ENCODE peak calls at places on chromosomes 13 and 19, in seven cellular contexts. One of them, this sample, is unnamed.

GRCh38 chr13:110187501-110188161 is 119.3 kb downstream of the COL4A1 start:
- DNase-seq in Peyer's patch: no peak
- DNase-seq in T-cell: no peak
- DNase-seq in germinal center: no peak
- DNase-seq in RKO: peak; percentile 57
- DNase-seq in type B pancreatic cell: no peak
- DNase-seq in stimulated activated CD4-positive, alpha-beta T cell treated with anti-CD3 and anti-CD28 coated beads, Interleukin-1b, Interleukin-23, amount 100 ng/mL, for 4 hours: no peak
- DNase-seq in this sample: no peak

GRCh38 chr13:107205318-107206112 is 637.6 kb upstream of the ARGLU1 start:
- DNase-seq in Peyer's patch: peak; percentile 70
- DNase-seq in T-cell: peak; percentile 3
- DNase-seq in germinal center: peak; percentile 55
- DNase-seq in RKO: peak; percentile 72
- DNase-seq in type B pancreatic cell: peak; percentile 81
- DNase-seq in stimulated activated CD4-positive, alpha-beta T cell treated with anti-CD3 and anti-CD28 coated beads, Interleukin-1b, Interleukin-23, amount 100 ng/mL, for 4 hours: peak; percentile 44
- DNase-seq in this sample: no peak

GRCh38 chr13:76512676-76513277 is 373.4 kb downstream of the KCTD12 start:
- DNase-seq in Peyer's patch: no peak
- DNase-seq in T-cell: no peak
- DNase-seq in germinal center: no peak
- DNase-seq in RKO: no peak
- DNase-seq in type B pancreatic cell: no peak
- DNase-seq in stimulated activated CD4-positive, alpha-beta T cell treated with anti-CD3 and anti-CD28 coated beads, Interleukin-1b, Interleukin-23, amount 100 ng/mL, for 4 hours: no peak
- DNase-seq in this sample: no peak

GRCh38 chr13:21060063-21060826 is 1.1 kb downstream of the LATS2 start:
- DNase-seq in Peyer's patch: no peak
- DNase-seq in T-cell: no peak
- DNase-seq in germinal center: no peak
- DNase-seq in RKO: peak; percentile 57
- DNase-seq in type B pancreatic cell: peak; percentile 75
- DNase-seq in stimulated activated CD4-positive, alpha-beta T cell treated with anti-CD3 and anti-CD28 coated beads, Interleukin-1b, Interleukin-23, amount 100 ng/mL, for 4 hours: no peak
- DNase-seq in this sample: no peak

GRCh38 chr19:12994701-12995595 is at the start of gene NFIX:
- DNase-seq in Peyer's patch: peak; percentile 81
- DNase-seq in T-cell: no peak
- DNase-seq in germinal center: peak; percentile 64
- DNase-seq in RKO: peak; percentile 49
- DNase-seq in type B pancreatic cell: no peak
- DNase-seq in stimulated activated CD4-positive, alpha-beta T cell treated with anti-CD3 and anti-CD28 coated beads, Interleukin-1b, Interleukin-23, amount 100 ng/mL, for 4 hours: peak; percentile 62
- DNase-seq in this sample: no peak

GRCh38 chr19:48556163-48556562 is 4.2 kb downstream of the SULT2B1 start:
- DNase-seq in Peyer's patch: peak; percentile 79
- DNase-seq in T-cell: no peak
- DNase-seq in germinal center: no peak
- DNase-seq in RKO: peak; percentile 49
- DNase-seq in type B pancreatic cell: no peak
- DNase-seq in stimulated activated CD4-positive, alpha-beta T cell treated with anti-CD3 and anti-CD28 coated beads, Interleukin-1b, Interleukin-23, amount 100 ng/mL, for 4 hours: no peak
- DNase-seq in this sample: no peak

GRCh38 chr19:41691268-41691970 is 3.3 kb upstream of the CEACAM7 start:
- DNase-seq in Peyer's patch: peak; percentile 52
- DNase-seq in T-cell: no peak
- DNase-seq in germinal center: peak; percentile 35
- DNase-seq in RKO: no peak
- DNase-seq in type B pancreatic cell: no peak
- DNase-seq in stimulated activated CD4-positive, alpha-beta T cell treated with anti-CD3 and anti-CD28 coated beads, Interleukin-1b, Interleukin-23, amount 100 ng/mL, for 4 hours: no peak
- DNase-seq in this sample: no peak

GRCh38 chr19:51576850-51577249 is 5.8 kb downstream of the ZNF175 start:
- DNase-seq in Peyer's patch: no peak
- DNase-seq in T-cell: no peak
- DNase-seq in germinal center: no peak
- DNase-seq in RKO: no peak
- DNase-seq in type B pancreatic cell: no peak
- DNase-seq in stimulated activated CD4-positive, alpha-beta T cell treated with anti-CD3 and anti-CD28 coated beads, Interleukin-1b, Interleukin-23, amount 100 ng/mL, for 4 hours: no peak
- DNase-seq in this sample: no peak

GRCh38 chr19:57506163-57506562 is 6.4 kb downstream of the ZNF773 start:
- DNase-seq in Peyer's patch: no peak
- DNase-seq in T-cell: no peak
- DNase-seq in germinal center: no peak
- DNase-seq in RKO: no peak
- DNase-seq in type B pancreatic cell: no peak
- DNase-seq in stimulated activated CD4-positive, alpha-beta T cell treated with anti-CD3 and anti-CD28 coated beads, Interleukin-1b, Interleukin-23, amount 100 ng/mL, for 4 hours: no peak
- DNase-seq in this sample: no peak

GRCh38 chr13:112690242-112690943 is 555 bp downstream of the ATP11A start:
- DNase-seq in Peyer's patch: peak; percentile 67
- DNase-seq in T-cell: no peak
- DNase-seq in germinal center: peak; percentile 47
- DNase-seq in RKO: peak; percentile 31
- DNase-seq in type B pancreatic cell: no peak
- DNase-seq in stimulated activated CD4-positive, alpha-beta T cell treated with anti-CD3 and anti-CD28 coated beads, Interleukin-1b, Interleukin-23, amount 100 ng/mL, for 4 hours: peak; percentile 22
- DNase-seq in this sample: no peak

GRCh38 chr19:2802826-2803225 is 16.8 kb upstream of the ZNF554 start:
- DNase-seq in Peyer's patch: no peak
- DNase-seq in T-cell: no peak
- DNase-seq in germinal center: no peak
- DNase-seq in RKO: no peak
- DNase-seq in type B pancreatic cell: no peak
- DNase-seq in stimulated activated CD4-positive, alpha-beta T cell treated with anti-CD3 and anti-CD28 coated beads, Interleukin-1b, Interleukin-23, amount 100 ng/mL, for 4 hours: no peak
- DNase-seq in this sample: no peak

GRCh38 chr13:51249767-51250741 is 27.9 kb downstream of the FAM124A start:
- DNase-seq in Peyer's patch: no peak
- DNase-seq in T-cell: no peak
- DNase-seq in germinal center: peak; percentile 47
- DNase-seq in RKO: peak; percentile 18
- DNase-seq in type B pancreatic cell: no peak
- DNase-seq in stimulated activated CD4-positive, alpha-beta T cell treated with anti-CD3 and anti-CD28 coated beads, Interleukin-1b, Interleukin-23, amount 100 ng/mL, for 4 hours: no peak
- DNase-seq in this sample: no peak

GRCh38 chr13:44906230-44906629 is 83.0 kb downstream of the NUFIP1 start:
- DNase-seq in Peyer's patch: no peak
- DNase-seq in T-cell: no peak
- DNase-seq in germinal center: no peak
- DNase-seq in RKO: no peak
- DNase-seq in type B pancreatic cell: no peak
- DNase-seq in stimulated activated CD4-positive, alpha-beta T cell treated with anti-CD3 and anti-CD28 coated beads, Interleukin-1b, Interleukin-23, amount 100 ng/mL, for 4 hours: no peak
- DNase-seq in this sample: no peak

GRCh38 chr19:41906916-41907680 is 21.2 kb downstream of the ERFL start:
- DNase-seq in Peyer's patch: no peak
- DNase-seq in T-cell: no peak
- DNase-seq in germinal center: no peak
- DNase-seq in RKO: no peak
- DNase-seq in type B pancreatic cell: no peak
- DNase-seq in stimulated activated CD4-positive, alpha-beta T cell treated with anti-CD3 and anti-CD28 coated beads, Interleukin-1b, Interleukin-23, amount 100 ng/mL, for 4 hours: no peak
- DNase-seq in this sample: no peak

GRCh38 chr19:7366701-7367420 is 18.1 kb downstream of the ARHGEF18 start:
- DNase-seq in Peyer's patch: peak; percentile 14
- DNase-seq in T-cell: no peak
- DNase-seq in germinal center: peak; percentile 67
- DNase-seq in RKO: peak; percentile 75
- DNase-seq in type B pancreatic cell: no peak
- DNase-seq in stimulated activated CD4-positive, alpha-beta T cell treated with anti-CD3 and anti-CD28 coated beads, Interleukin-1b, Interleukin-23, amount 100 ng/mL, for 4 hours: no peak
- DNase-seq in this sample: no peak

GRCh38 chr13:39415003-39415402 is 188.0 kb downstream of the LHFPL6 start:
- DNase-seq in Peyer's patch: no peak
- DNase-seq in T-cell: no peak
- DNase-seq in germinal center: no peak
- DNase-seq in RKO: no peak
- DNase-seq in type B pancreatic cell: no peak
- DNase-seq in stimulated activated CD4-positive, alpha-beta T cell treated with anti-CD3 and anti-CD28 coated beads, Interleukin-1b, Interleukin-23, amount 100 ng/mL, for 4 hours: no peak
- DNase-seq in this sample: no peak

GRCh38 chr13:57627663-57628062 is 3.9 kb upstream of the PCDH17 start:
- DNase-seq in Peyer's patch: no peak
- DNase-seq in T-cell: no peak
- DNase-seq in germinal center: no peak
- DNase-seq in RKO: peak; percentile 68
- DNase-seq in type B pancreatic cell: no peak
- DNase-seq in stimulated activated CD4-positive, alpha-beta T cell treated with anti-CD3 and anti-CD28 coated beads, Interleukin-1b, Interleukin-23, amount 100 ng/mL, for 4 hours: no peak
- DNase-seq in this sample: no peak

GRCh38 chr19:48896191-48896720 is 2.3 kb downstream of the TULP2 start:
- DNase-seq in Peyer's patch: peak; percentile 63
- DNase-seq in T-cell: no peak
- DNase-seq in germinal center: peak; percentile 84
- DNase-seq in RKO: no peak
- DNase-seq in type B pancreatic cell: no peak
- DNase-seq in stimulated activated CD4-positive, alpha-beta T cell treated with anti-CD3 and anti-CD28 coated beads, Interleukin-1b, Interleukin-23, amount 100 ng/mL, for 4 hours: peak; percentile 44
- DNase-seq in this sample: no peak

GRCh38 chr19:45645068-45645630 is 6.0 kb upstream of the EML2 start:
- DNase-seq in Peyer's patch: no peak
- DNase-seq in T-cell: no peak
- DNase-seq in germinal center: no peak
- DNase-seq in RKO: no peak
- DNase-seq in type B pancreatic cell: no peak
- DNase-seq in stimulated activated CD4-positive, alpha-beta T cell treated with anti-CD3 and anti-CD28 coated beads, Interleukin-1b, Interleukin-23, amount 100 ng/mL, for 4 hours: no peak
- DNase-seq in this sample: no peak

GRCh38 chr19:31351212-31352193 is 2.3 kb upstream of the TSHZ3 start:
- DNase-seq in Peyer's patch: no peak
- DNase-seq in T-cell: no peak
- DNase-seq in germinal center: no peak
- DNase-seq in RKO: no peak
- DNase-seq in type B pancreatic cell: no peak
- DNase-seq in stimulated activated CD4-positive, alpha-beta T cell treated with anti-CD3 and anti-CD28 coated beads, Interleukin-1b, Interleukin-23, amount 100 ng/mL, for 4 hours: no peak
- DNase-seq in this sample: no peak

GRCh38 chr19:34173145-34173956 is 1.0 kb downstream of the LSM14A start:
- DNase-seq in Peyer's patch: peak; percentile 74
- DNase-seq in T-cell: no peak
- DNase-seq in germinal center: no peak
- DNase-seq in RKO: peak; percentile 61
- DNase-seq in type B pancreatic cell: no peak
- DNase-seq in stimulated activated CD4-positive, alpha-beta T cell treated with anti-CD3 and anti-CD28 coated beads, Interleukin-1b, Interleukin-23, amount 100 ng/mL, for 4 hours: no peak
- DNase-seq in this sample: no peak

GRCh38 chr13:111630411-111630810 is 310.0 kb downstream of the TEX29 start:
- DNase-seq in Peyer's patch: no peak
- DNase-seq in T-cell: no peak
- DNase-seq in germinal center: no peak
- DNase-seq in RKO: no peak
- DNase-seq in type B pancreatic cell: peak; percentile 56
- DNase-seq in stimulated activated CD4-positive, alpha-beta T cell treated with anti-CD3 and anti-CD28 coated beads, Interleukin-1b, Interleukin-23, amount 100 ng/mL, for 4 hours: no peak
- DNase-seq in this sample: no peak

GRCh38 chr13:96984061-96984508 is 10.2 kb downstream of the OXGR1 start:
- DNase-seq in Peyer's patch: peak; percentile 59
- DNase-seq in T-cell: no peak
- DNase-seq in germinal center: peak; percentile 18
- DNase-seq in RKO: no peak
- DNase-seq in type B pancreatic cell: no peak
- DNase-seq in stimulated activated CD4-positive, alpha-beta T cell treated with anti-CD3 and anti-CD28 coated beads, Interleukin-1b, Interleukin-23, amount 100 ng/mL, for 4 hours: no peak
- DNase-seq in this sample: no peak

GRCh38 chr13:46354143-46355087 is 32.6 kb downstream of the RUBCNL start:
- DNase-seq in Peyer's patch: no peak
- DNase-seq in T-cell: no peak
- DNase-seq in germinal center: no peak
- DNase-seq in RKO: peak; percentile 79
- DNase-seq in type B pancreatic cell: no peak
- DNase-seq in stimulated activated CD4-positive, alpha-beta T cell treated with anti-CD3 and anti-CD28 coated beads, Interleukin-1b, Interleukin-23, amount 100 ng/mL, for 4 hours: no peak
- DNase-seq in this sample: peak; percentile 88

GRCh38 chr19:38710928-38711725 is 33.1 kb downstream of the CAPN12 start:
- DNase-seq in Peyer's patch: no peak
- DNase-seq in T-cell: no peak
- DNase-seq in germinal center: no peak
- DNase-seq in RKO: no peak
- DNase-seq in type B pancreatic cell: no peak
- DNase-seq in stimulated activated CD4-positive, alpha-beta T cell treated with anti-CD3 and anti-CD28 coated beads, Interleukin-1b, Interleukin-23, amount 100 ng/mL, for 4 hours: no peak
- DNase-seq in this sample: no peak

GRCh38 chr13:36681894-36682624 is 8.2 kb downstream of the SERTM1 start:
- DNase-seq in Peyer's patch: no peak
- DNase-seq in T-cell: no peak
- DNase-seq in germinal center: no peak
- DNase-seq in RKO: no peak
- DNase-seq in type B pancreatic cell: no peak
- DNase-seq in stimulated activated CD4-positive, alpha-beta T cell treated with anti-CD3 and anti-CD28 coated beads, Interleukin-1b, Interleukin-23, amount 100 ng/mL, for 4 hours: no peak
- DNase-seq in this sample: no peak

GRCh38 chr19:18558595-18558994 is 925 bp downstream of the KXD1 start:
- DNase-seq in Peyer's patch: no peak
- DNase-seq in T-cell: no peak
- DNase-seq in germinal center: no peak
- DNase-seq in RKO: no peak
- DNase-seq in type B pancreatic cell: no peak
- DNase-seq in stimulated activated CD4-positive, alpha-beta T cell treated with anti-CD3 and anti-CD28 coated beads, Interleukin-1b, Interleukin-23, amount 100 ng/mL, for 4 hours: no peak
- DNase-seq in this sample: no peak

GRCh38 chr13:50352720-50353491 is 337.7 kb downstream of the KCNRG start:
- DNase-seq in Peyer's patch: no peak
- DNase-seq in T-cell: no peak
- DNase-seq in germinal center: no peak
- DNase-seq in RKO: no peak
- DNase-seq in type B pancreatic cell: no peak
- DNase-seq in stimulated activated CD4-positive, alpha-beta T cell treated with anti-CD3 and anti-CD28 coated beads, Interleukin-1b, Interleukin-23, amount 100 ng/mL, for 4 hours: no peak
- DNase-seq in this sample: no peak

GRCh38 chr19:45215391-45216191 is 29.6 kb downstream of the EXOC3L2 start:
- DNase-seq in Peyer's patch: no peak
- DNase-seq in T-cell: no peak
- DNase-seq in germinal center: no peak
- DNase-seq in RKO: no peak
- DNase-seq in type B pancreatic cell: no peak
- DNase-seq in stimulated activated CD4-positive, alpha-beta T cell treated with anti-CD3 and anti-CD28 coated beads, Interleukin-1b, Interleukin-23, amount 100 ng/mL, for 4 hours: no peak
- DNase-seq in this sample: no peak

GRCh38 chr19:10701955-10702307 is 692 bp downstream of the QTRT1 start:
- DNase-seq in Peyer's patch: peak; percentile 53
- DNase-seq in T-cell: no peak
- DNase-seq in germinal center: peak; percentile 40
- DNase-seq in RKO: peak; percentile 42
- DNase-seq in type B pancreatic cell: no peak
- DNase-seq in stimulated activated CD4-positive, alpha-beta T cell treated with anti-CD3 and anti-CD28 coated beads, Interleukin-1b, Interleukin-23, amount 100 ng/mL, for 4 hours: no peak
- DNase-seq in this sample: no peak

GRCh38 chr13:73520566-73521290 is 461.9 kb downstream of the KLF5 start:
- DNase-seq in Peyer's patch: no peak
- DNase-seq in T-cell: no peak
- DNase-seq in germinal center: no peak
- DNase-seq in RKO: no peak
- DNase-seq in type B pancreatic cell: no peak
- DNase-seq in stimulated activated CD4-positive, alpha-beta T cell treated with anti-CD3 and anti-CD28 coated beads, Interleukin-1b, Interleukin-23, amount 100 ng/mL, for 4 hours: no peak
- DNase-seq in this sample: no peak

GRCh38 chr13:50357586-50358118 is 342.4 kb downstream of the KCNRG start:
- DNase-seq in Peyer's patch: no peak
- DNase-seq in T-cell: no peak
- DNase-seq in germinal center: no peak
- DNase-seq in RKO: peak; percentile 85
- DNase-seq in type B pancreatic cell: no peak
- DNase-seq in stimulated activated CD4-positive, alpha-beta T cell treated with anti-CD3 and anti-CD28 coated beads, Interleukin-1b, Interleukin-23, amount 100 ng/mL, for 4 hours: no peak
- DNase-seq in this sample: no peak

GRCh38 chr13:36804588-36804987 is 14.4 kb upstream of the RFXAP start:
- DNase-seq in Peyer's patch: no peak
- DNase-seq in T-cell: no peak
- DNase-seq in germinal center: no peak
- DNase-seq in RKO: no peak
- DNase-seq in type B pancreatic cell: no peak
- DNase-seq in stimulated activated CD4-positive, alpha-beta T cell treated with anti-CD3 and anti-CD28 coated beads, Interleukin-1b, Interleukin-23, amount 100 ng/mL, for 4 hours: no peak
- DNase-seq in this sample: no peak

This sample was measured in SIG-M5.